ENCODE peak calls at places on chromosomes 6 and 20, in nine cellular contexts. C is hepatocyte, I is A549, E is GM12864, D is Peyer's patch, G is stomach, S is uterus, W is HepG2, F is dorsolateral prefrontal cortex. H is an unnamed sample.

GRCh38 chr6:16481680-16482079 is 243.3 kb downstream of the GMPR start:
- DNase-seq in C (no peak), I (no peak), E (no peak), D (no peak), G (no peak), S (no peak), W (no peak), F (no peak), H (no peak)

GRCh38 chr6:85041376-85041775 is 277.0 kb upstream of the TBX18 start:
- DNase-seq in C (no peak), I (no peak), E (no peak), D (no peak), G (no peak), S (no peak), W (no peak), F (no peak), H (no peak)

GRCh38 chr6:34679552-34680255 is 16.9 kb downstream of the ILRUN start:
- DNase-seq in C (no peak), I (no peak), E (no peak), D (no peak), G (no peak), S (no peak), W (no peak), F (no peak), H (no peak)

GRCh38 chr6:3358413-3359090 is 98.3 kb downstream of the SLC22A23 start:
- DNase-seq in C (no peak), I (no peak), E (no peak), D (no peak), G (no peak), S (no peak), W (no peak), F (no peak), H (no peak)

GRCh38 chr6:63734923-63735322 is 99.3 kb downstream of the PHF3 start:
- DNase-seq in C (no peak), I (no peak), E (no peak), D (no peak), G (no peak), S (no peak), W (peak; percentile 30), F (no peak), H (no peak)

GRCh38 chr6:12791371-12791770 is 74.8 kb downstream of the PHACTR1 start:
- DNase-seq in C (no peak), I (no peak), E (no peak), D (no peak), G (no peak), S (no peak), W (no peak), F (no peak), H (no peak)

GRCh38 chr20:47872341-47872740 is 87.1 kb upstream of the SULF2 start:
- DNase-seq in C (no peak), I (no peak), E (no peak), D (no peak), G (no peak), S (peak; percentile 76), W (no peak), F (no peak), H (no peak)

GRCh38 chr6:3162565-3163247 is 5.4 kb upstream of the TUBB2A start:
- DNase-seq in C (peak; percentile 90), I (peak; percentile 77), E (no peak), D (peak; percentile 65), G (peak; percentile 76), S (peak; percentile 70), W (peak; percentile 80), F (peak; percentile 74), H (no peak)

DNA sequence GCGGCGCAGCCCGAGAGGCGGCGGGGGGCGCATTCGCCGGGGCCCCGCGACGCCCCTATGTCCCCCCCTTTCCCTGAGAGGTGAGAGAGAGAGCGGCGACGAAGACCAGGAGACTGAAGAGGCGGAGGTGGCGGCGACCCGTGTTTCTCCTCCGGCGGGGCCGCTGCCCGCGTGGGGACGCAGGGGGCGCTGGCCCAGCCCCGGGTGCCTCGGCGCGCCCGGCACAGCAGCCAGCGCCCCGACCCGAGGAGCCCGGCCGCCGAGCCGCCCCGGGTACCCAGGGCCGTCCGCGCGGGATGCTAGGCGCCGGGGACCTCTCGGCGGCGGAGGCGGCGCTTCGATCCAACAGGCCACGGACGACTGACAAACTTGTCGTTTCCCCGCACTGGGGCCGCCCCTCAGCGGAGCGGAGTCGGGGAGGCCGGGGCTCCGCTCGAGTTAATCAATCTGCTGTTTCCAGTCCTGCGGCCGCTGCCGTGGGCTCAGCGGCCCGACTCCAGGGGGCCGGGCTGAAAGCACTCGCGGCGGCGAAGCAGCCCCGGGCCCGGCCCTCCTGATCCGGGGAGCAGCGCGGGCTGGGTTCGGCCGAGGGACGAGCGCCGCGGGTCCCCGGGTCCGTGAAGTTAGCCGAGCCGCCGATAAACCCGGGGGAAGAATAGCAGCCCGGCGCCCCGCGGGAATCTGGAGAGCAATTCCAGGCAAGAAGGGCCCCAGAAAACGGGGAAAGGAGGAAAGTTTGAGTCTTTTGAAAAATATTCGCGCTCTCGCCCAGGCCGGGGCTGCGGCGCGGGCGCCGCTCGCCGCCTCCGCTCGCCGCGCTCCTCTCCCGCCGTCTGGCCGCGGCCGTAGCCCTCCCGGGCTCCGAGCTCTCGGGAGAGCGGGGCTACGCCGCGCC is 595 bp downstream of the MDGA1 start:
- DNase-seq in C (peak; percentile 48), I (no peak), E (no peak), D (peak; percentile 28), G (peak; percentile 30), S (no peak), W (no peak), F (no peak), H (no peak)
- TF ChIP-seq CTCF in C (peak; percentile 17), I (peak; percentile 40), E (no peak), D (no peak), G (no peak), S (peak; percentile 30), W (no peak), F (no peak), H (no peak)

GRCh38 chr6:109062216-109062615 is 32.4 kb downstream of the SESN1 start:
- DNase-seq in C (no peak), I (no peak), E (no peak), D (no peak), G (no peak), S (no peak), W (no peak), F (no peak), H (no peak)

GRCh38 chr6:109058620-109059019 is 36.0 kb downstream of the SESN1 start:
- DNase-seq in C (no peak), I (no peak), E (no peak), D (no peak), G (no peak), S (no peak), W (no peak), F (no peak), H (no peak)

GRCh38 chr6:109060585-109060984 is 34.1 kb downstream of the SESN1 start:
- DNase-seq in C (no peak), I (no peak), E (no peak), D (no peak), G (no peak), S (no peak), W (no peak), F (no peak), H (no peak)

GRCh38 chr6:109059148-109059547 is 35.5 kb downstream of the SESN1 start:
- DNase-seq in C (no peak), I (peak; percentile 11), E (no peak), D (no peak), G (no peak), S (no peak), W (peak; percentile 39), F (no peak), H (no peak)

DNA sequence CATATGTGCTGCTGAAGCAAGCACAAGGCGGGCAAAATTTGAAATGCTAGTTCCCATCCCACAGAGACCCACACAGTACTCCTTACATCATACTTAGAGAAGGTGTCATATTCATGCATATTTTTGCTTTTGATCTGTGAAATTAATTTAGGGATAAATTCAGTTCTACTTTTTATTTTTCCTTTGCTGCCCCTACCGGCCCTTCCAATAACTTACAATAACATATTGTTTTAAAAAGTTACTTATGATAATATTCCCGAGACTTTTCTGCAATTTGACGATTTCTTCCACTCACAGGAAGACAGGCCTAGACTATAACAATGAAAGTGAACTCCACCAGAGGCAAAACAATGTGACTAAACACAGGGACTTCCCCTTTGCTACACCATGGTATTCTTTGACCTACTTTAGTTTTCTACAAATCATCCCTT is 35.0 kb downstream of the SESN1 start:
- DNase-seq in C (no peak), I (no peak), E (no peak), D (no peak), G (no peak), S (no peak), W (no peak), F (no peak), H (no peak)
- TF ChIP-seq CTCF in C (no peak), I (peak; percentile 28), E (no peak), D (no peak), G (peak; percentile 15), S (no peak), W (no peak), F (peak; percentile 36), H (no peak)

GRCh38 chr6:455835-456234 is 64.3 kb downstream of the IRF4 start:
- DNase-seq in C (no peak), I (no peak), E (no peak), D (no peak), G (no peak), S (no peak), W (no peak), F (no peak), H (no peak)
- TF ChIP-seq CTCF in C (no peak), I (no peak), E (no peak), D (no peak), G (no peak), S (no peak), W (no peak), F (no peak), H (no peak)

DNA sequence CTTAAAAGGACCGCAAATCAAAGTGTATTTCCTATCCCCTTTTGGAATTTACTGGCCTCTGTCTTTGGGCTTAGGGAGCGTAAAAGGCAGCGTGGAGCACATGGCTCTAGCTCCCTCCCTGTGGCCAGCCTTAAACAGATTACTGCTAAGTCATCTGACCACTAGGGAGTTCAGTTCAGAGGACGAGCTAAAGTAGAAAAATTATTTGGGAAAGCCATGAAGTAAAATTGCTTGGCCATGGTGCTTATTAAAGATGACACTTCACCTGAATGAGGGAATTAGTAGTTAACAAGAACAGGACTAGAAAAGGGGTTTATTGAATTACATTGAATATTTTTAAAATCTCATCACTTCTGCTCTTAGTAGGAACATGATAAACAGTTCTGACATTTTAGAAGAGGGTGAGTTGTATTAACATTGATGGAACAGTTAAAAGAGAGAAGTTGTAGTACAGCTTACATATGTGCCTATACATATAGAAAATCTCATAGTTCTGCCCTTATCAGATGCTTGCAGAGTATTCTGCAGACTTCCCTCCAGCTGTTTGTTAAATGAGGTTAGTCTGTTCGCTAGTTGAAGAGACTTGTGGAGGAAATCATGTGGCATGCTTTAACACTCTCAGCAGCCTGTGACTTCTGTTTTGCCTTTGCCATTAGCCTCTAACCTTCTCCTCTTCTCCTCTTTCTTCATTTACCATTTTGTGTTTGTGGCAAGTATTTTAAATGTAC is 31.2 kb upstream of the MAPK13 start:
- DNase-seq in C (peak; percentile 27), I (peak; percentile 10), E (no peak), D (no peak), G (no peak), S (no peak), W (no peak), F (no peak), H (no peak)
- TF ChIP-seq CTCF in C (no peak), I (no peak), E (no peak), D (no peak), G (no peak), S (no peak), W (no peak), F (no peak), H (no peak)

DNA sequence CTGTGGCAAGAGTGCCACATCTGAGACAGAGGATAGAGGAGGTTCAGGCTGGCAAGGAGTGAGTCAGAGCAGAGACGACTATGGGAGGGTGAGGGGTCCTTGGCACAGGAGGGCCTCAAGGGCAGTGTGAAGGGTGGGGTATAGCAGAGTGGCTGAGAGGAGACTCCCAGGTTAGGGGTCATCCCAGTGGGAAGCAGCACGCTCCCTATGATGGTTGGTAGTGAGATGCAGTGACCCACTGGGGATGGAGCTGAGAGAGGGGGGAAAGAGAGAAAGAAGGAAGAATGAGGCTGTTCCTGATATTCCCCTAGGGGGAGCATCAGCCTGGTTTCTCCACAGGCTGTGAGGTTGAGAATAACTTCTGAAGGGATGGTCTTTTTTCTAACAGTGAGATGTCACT is 97.4 kb downstream of the INSM1 start:
- DNase-seq in C (no peak), I (no peak), E (no peak), D (no peak), G (no peak), S (no peak), W (no peak), F (no peak), H (no peak)
- TF ChIP-seq CTCF in C (peak; percentile 15), I (peak; percentile 16), E (peak; percentile 34), D (no peak), G (no peak), S (no peak), W (peak; percentile 61), F (peak; percentile 64), H (no peak)